ENCODE peak calls at places on chromosome 10, in six cellular contexts. I, L, V, D, W and R are unnamed samples.

GRCh38 chr10:73892314-73893080 is 18.1 kb upstream of the CAMK2G start:
- DNase-seq in I (no peak), L (no peak), V (no peak), D (no peak), W (no peak), R (no peak)

GRCh38 chr10:109871476-109871875 is 51.8 kb downstream of the XPNPEP1 start:
- DNase-seq in I (peak; percentile 20), L (no peak), V (no peak), D (no peak), W (no peak), R (no peak)

GRCh38 chr10:133039107-133039822 is 48.5 kb upstream of the ADGRA1 start:
- DNase-seq in I (peak; percentile 77), L (no peak), V (no peak), D (no peak), W (no peak), R (no peak)

GRCh38 chr10:3413937-3414710 is 241.5 kb upstream of the PITRM1 start:
- DNase-seq in I (no peak), L (no peak), V (no peak), D (no peak), W (no peak), R (no peak)

GRCh38 chr10:13182424-13182823 is 21.1 kb downstream of the MCM10 start:
- DNase-seq in I (no peak), L (no peak), V (no peak), D (no peak), W (no peak), R (no peak)

GRCh38 chr10:132626019-132626760 is 88.6 kb downstream of the INPP5A start:
- DNase-seq in I (peak; percentile 38), L (no peak), V (no peak), D (no peak), W (no peak), R (no peak)

GRCh38 chr10:76113952-76114351 is 682.5 kb downstream of the LRMDA start:
- DNase-seq in I (no peak), L (no peak), V (no peak), D (no peak), W (no peak), R (no peak)

GRCh38 chr10:78898341-78899097 is 170.2 kb upstream of the ZMIZ1 start:
- DNase-seq in I (no peak), L (no peak), V (no peak), D (no peak), W (no peak), R (peak; percentile 28)

GRCh38 chr10:120508393-120508792 is 51.4 kb downstream of the PLPP4 start:
- DNase-seq in I (no peak), L (no peak), V (no peak), D (no peak), W (peak; percentile 93), R (no peak)

GRCh38 chr10:89683911-89684310 is 17.5 kb upstream of the KIF20B start:
- DNase-seq in I (no peak), L (no peak), V (no peak), D (no peak), W (no peak), R (no peak)

GRCh38 chr10:3623746-3624145 is 161.3 kb downstream of the KLF6 start:
- DNase-seq in I (no peak), L (no peak), V (peak; percentile 67), D (no peak), W (no peak), R (no peak)

GRCh38 chr10:85902046-85902445 is 464.5 kb downstream of the GRID1 start:
- DNase-seq in I (no peak), L (no peak), V (no peak), D (no peak), W (no peak), R (no peak)

GRCh38 chr10:5434017-5434753 is 21.8 kb downstream of the NET1 start:
- DNase-seq in I (no peak), L (no peak), V (no peak), D (no peak), W (peak; percentile 67), R (no peak)

GRCh38 chr10:128066954-128067382 is 59.3 kb downstream of the MKI67 start:
- DNase-seq in I (no peak), L (no peak), V (no peak), D (no peak), W (no peak), R (no peak)

GRCh38 chr10:84256510-84257342 is 11.9 kb downstream of the RGR start:
- DNase-seq in I (peak; percentile 90), L (peak; percentile 4), V (peak; percentile 24), D (no peak), W (no peak), R (peak; percentile 48)

GRCh38 chr10:86635402-86635801 is 18.9 kb upstream of the OPN4 start:
- DNase-seq in I (no peak), L (no peak), V (peak; percentile 57), D (no peak), W (no peak), R (no peak)

GRCh38 chr10:201328-201771 is 66.1 kb downstream of the ZMYND11 start:
- DNase-seq in I (no peak), L (no peak), V (no peak), D (no peak), W (peak; percentile 36), R (no peak)

GRCh38 chr10:102275343-102275742 is 30.0 kb downstream of the GBF1 start:
- DNase-seq in I (no peak), L (no peak), V (no peak), D (no peak), W (no peak), R (no peak)

GRCh38 chr10:132616170-132616994 is 78.8 kb downstream of the INPP5A start:
- DNase-seq in I (no peak), L (peak; percentile 24), V (no peak), D (no peak), W (no peak), R (no peak)

GRCh38 chr10:108757946-108758345 is 1165.4 kb downstream of the XPNPEP1 start:
- DNase-seq in I (no peak), L (no peak), V (no peak), D (no peak), W (no peak), R (no peak)

GRCh38 chr10:48607356-48608278 is 2.7 kb upstream of the ARHGAP22 start:
- DNase-seq in I (peak; percentile 24), L (no peak), V (no peak), D (no peak), W (no peak), R (peak; percentile 23)

GRCh38 chr10:79342295-79342761 is 4.9 kb upstream of the PPIF start:
- DNase-seq in I (peak; percentile 22), L (no peak), V (no peak), D (no peak), W (no peak), R (no peak)

GRCh38 chr10:124994573-124995473 is 52.9 kb downstream of the ZRANB1 start:
- DNase-seq in I (peak; percentile 39), L (no peak), V (no peak), D (no peak), W (no peak), R (peak; percentile 25)

GRCh38 chr10:90451283-90451682 is 406.6 kb downstream of the HTR7 start:
- DNase-seq in I (no peak), L (no peak), V (peak; percentile 19), D (peak; percentile 10), W (no peak), R (no peak)

GRCh38 chr10:11849272-11849671 is 26.1 kb downstream of the PROSER2 start:
- DNase-seq in I (no peak), L (no peak), V (no peak), D (no peak), W (no peak), R (no peak)